ENCODE peak calls at places on chromosomes 12 and 14, in six cellular contexts. One of them, this sample, is unnamed.

GRCh38 chr12:64395739-64396138 is 5.2 kb upstream of the C12orf56 start:
- DNase-seq in HEK293T: no peak
- DNase-seq in IMR-90: peak
- DNase-seq in K562: no peak
- DNase-seq in HepG2: no peak
- DNase-seq in A549: no peak
- DNase-seq in this sample: no peak

GRCh38 chr12:110853856-110854255 is 7.1 kb downstream of the CCDC63 start:
- DNase-seq in HepG2: no peak
- DNase-seq in K562: no peak
- DNase-seq in HEK293T: no peak
- DNase-seq in IMR-90: no peak
- DNase-seq in A549: no peak
- DNase-seq in this sample: no peak

GRCh38 chr12:86697916-86698315 is 441.7 kb upstream of the MGAT4C start:
- DNase-seq in K562: no peak
- DNase-seq in A549: no peak
- DNase-seq in HepG2: no peak
- DNase-seq in IMR-90: no peak
- DNase-seq in HEK293T: no peak
- DNase-seq in this sample: no peak

GRCh38 chr14:104352493-104353220 is 214.3 kb downstream of the KIF26A start:
- DNase-seq in K562: no peak
- DNase-seq in A549: no peak
- DNase-seq in IMR-90: no peak
- DNase-seq in HepG2: no peak
- DNase-seq in HEK293T: no peak
- DNase-seq in this sample: no peak

GRCh38 chr12:24760162-24760561 is 188.7 kb downstream of the BCAT1 start:
- DNase-seq in K562: no peak
- DNase-seq in A549: no peak
- DNase-seq in IMR-90: no peak
- DNase-seq in HepG2: peak
- DNase-seq in HEK293T: no peak
- DNase-seq in this sample: no peak

GRCh38 chr12:93363854-93364297 is 13.8 kb upstream of the NUDT4 start:
- DNase-seq in IMR-90: no peak
- DNase-seq in A549: no peak
- DNase-seq in HEK293T: no peak
- DNase-seq in HepG2: no peak
- DNase-seq in K562: no peak
- DNase-seq in this sample: no peak

GRCh38 chr14:92586966-92587365 is 73.4 kb downstream of the RIN3 start:
- DNase-seq in IMR-90: no peak
- DNase-seq in A549: no peak
- DNase-seq in HepG2: no peak
- DNase-seq in HEK293T: no peak
- DNase-seq in K562: no peak
- DNase-seq in this sample: no peak

GRCh38 chr14:68691031-68691864 is 101.6 kb downstream of the ZFP36L1 start:
- DNase-seq in A549: no peak
- DNase-seq in IMR-90: no peak
- DNase-seq in HepG2: no peak
- DNase-seq in HEK293T: no peak
- DNase-seq in K562: peak
- DNase-seq in this sample: no peak

GRCh38 chr12:92032101-92032500 is 113.5 kb downstream of the BTG1 start:
- DNase-seq in A549: no peak
- DNase-seq in HEK293T: no peak
- DNase-seq in K562: no peak
- DNase-seq in HepG2: no peak
- DNase-seq in IMR-90: no peak
- DNase-seq in this sample: no peak

GRCh38 chr14:52054678-52055077 is 14.2 kb downstream of the NID2 start:
- DNase-seq in HEK293T: no peak
- DNase-seq in K562: no peak
- DNase-seq in IMR-90: no peak
- DNase-seq in HepG2: no peak
- DNase-seq in A549: no peak
- DNase-seq in this sample: no peak

GRCh38 chr14:22945642-22946041 is 11.2 kb downstream of the HAUS4 start:
- DNase-seq in A549: no peak
- DNase-seq in K562: no peak
- DNase-seq in HepG2: no peak
- DNase-seq in IMR-90: no peak
- DNase-seq in HEK293T: no peak
- DNase-seq in this sample: no peak

GRCh38 chr12:78392918-78393317 is 471.7 kb upstream of the SYT1 start:
- DNase-seq in K562: no peak
- DNase-seq in A549: no peak
- DNase-seq in HEK293T: no peak
- DNase-seq in IMR-90: peak
- DNase-seq in HepG2: no peak
- DNase-seq in this sample: no peak

GRCh38 chr14:101031721-101032120 is 128.2 kb upstream of the RTL1 start:
- DNase-seq in HEK293T: no peak
- DNase-seq in A549: no peak
- DNase-seq in IMR-90: no peak
- DNase-seq in K562: no peak
- DNase-seq in HepG2: no peak
- DNase-seq in this sample: no peak

GRCh38 chr14:35506927-35507326 is 27.0 kb upstream of the INSM2 start:
- DNase-seq in K562: no peak
- DNase-seq in HepG2: no peak
- DNase-seq in A549: no peak
- DNase-seq in HEK293T: no peak
- DNase-seq in IMR-90: peak
- DNase-seq in this sample: no peak

GRCh38 chr14:32203928-32204357 is 874 bp upstream of the RNU6-8 start:
- DNase-seq in A549: no peak
- DNase-seq in K562: no peak
- DNase-seq in HepG2: peak
- DNase-seq in HEK293T: no peak
- DNase-seq in IMR-90: no peak
- DNase-seq in this sample: no peak

GRCh38 chr12:108273217-108273616 is 65.9 kb downstream of the CMKLR1 start:
- DNase-seq in IMR-90: no peak
- DNase-seq in K562: no peak
- DNase-seq in A549: no peak
- DNase-seq in HEK293T: no peak
- DNase-seq in HepG2: no peak
- DNase-seq in this sample: no peak

GRCh38 chr14:50605776-50606175 is 45.8 kb downstream of the ATL1 start:
- DNase-seq in HepG2: no peak
- DNase-seq in K562: no peak
- DNase-seq in HEK293T: no peak
- DNase-seq in A549: no peak
- DNase-seq in IMR-90: peak
- DNase-seq in this sample: no peak

GRCh38 chr14:104744484-104744883 is 8.5 kb upstream of the SIVA1 start:
- DNase-seq in A549: no peak
- DNase-seq in HepG2: no peak
- DNase-seq in IMR-90: no peak
- DNase-seq in HEK293T: no peak
- DNase-seq in K562: no peak
- DNase-seq in this sample: no peak

GRCh38 chr12:131091413-131091975 is 137.8 kb downstream of the ADGRD1 start:
- DNase-seq in IMR-90: no peak
- DNase-seq in HepG2: no peak
- DNase-seq in A549: no peak
- DNase-seq in K562: no peak
- DNase-seq in HEK293T: no peak
- DNase-seq in this sample: peak

GRCh38 chr12:65825323-65825572 is 965 bp downstream of the HMGA2 start:
- DNase-seq in HepG2: no peak
- DNase-seq in K562: no peak
- DNase-seq in A549: no peak
- DNase-seq in HEK293T: no peak
- DNase-seq in IMR-90: no peak
- DNase-seq in this sample: no peak

GRCh38 chr14:95310635-95311380 is 8.9 kb downstream of the CLMN start:
- DNase-seq in K562: no peak
- DNase-seq in HEK293T: no peak
- DNase-seq in IMR-90: no peak
- DNase-seq in HepG2: no peak
- DNase-seq in A549: no peak
- DNase-seq in this sample: no peak

GRCh38 chr12:102300824-102301461 is 103.3 kb upstream of the PMCH start:
- DNase-seq in K562: peak
- DNase-seq in A549: peak
- DNase-seq in HepG2: peak
- DNase-seq in IMR-90: peak
- DNase-seq in HEK293T: peak
- DNase-seq in this sample: peak

DNA sequence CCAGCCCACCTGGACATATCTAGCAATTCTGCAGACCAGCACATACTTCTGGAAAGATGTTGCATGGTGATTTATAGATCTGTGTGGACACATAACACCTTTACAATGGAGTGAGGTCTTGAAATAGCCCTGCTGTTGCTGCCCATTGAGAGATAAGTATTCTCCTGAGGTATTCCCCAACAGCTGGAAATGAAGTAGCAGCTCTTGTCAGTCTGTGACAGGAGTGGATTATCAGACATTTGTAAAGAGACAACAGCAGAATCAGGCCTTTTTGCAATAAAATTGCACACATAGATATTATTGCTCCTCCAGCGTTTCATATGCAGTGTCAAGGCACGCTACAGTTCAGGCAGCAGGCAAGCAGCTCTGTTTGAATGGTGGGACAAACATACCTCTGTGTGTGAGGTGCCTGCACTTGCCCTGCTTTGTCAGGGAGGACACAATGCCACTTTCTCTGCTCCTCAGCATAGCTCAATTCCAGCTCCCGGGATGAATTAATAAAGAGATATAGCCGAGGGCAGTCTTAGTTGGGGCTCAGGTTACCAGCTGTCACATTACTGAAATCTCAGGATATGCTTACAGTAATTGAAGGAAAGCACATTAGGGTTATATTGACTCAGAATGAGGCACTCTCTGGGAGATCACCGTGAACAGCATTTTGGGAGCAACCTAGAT is 49.4 kb downstream of the BICD1 start:
- DNase-seq in HepG2: no peak
- DNase-seq in HEK293T: peak
- DNase-seq in IMR-90: no peak
- DNase-seq in A549: no peak
- DNase-seq in K562: no peak
- DNase-seq in this sample: no peak
- TF ChIP-seq BHLHE40 in HepG2: no peak
- TF ChIP-seq BHLHE40 in HEK293T: no peak
- TF ChIP-seq BHLHE40 in IMR-90: no peak
- TF ChIP-seq BHLHE40 in A549: no peak
- TF ChIP-seq BHLHE40 in K562: no peak
- TF ChIP-seq BHLHE40 in this sample: no peak

DNA sequence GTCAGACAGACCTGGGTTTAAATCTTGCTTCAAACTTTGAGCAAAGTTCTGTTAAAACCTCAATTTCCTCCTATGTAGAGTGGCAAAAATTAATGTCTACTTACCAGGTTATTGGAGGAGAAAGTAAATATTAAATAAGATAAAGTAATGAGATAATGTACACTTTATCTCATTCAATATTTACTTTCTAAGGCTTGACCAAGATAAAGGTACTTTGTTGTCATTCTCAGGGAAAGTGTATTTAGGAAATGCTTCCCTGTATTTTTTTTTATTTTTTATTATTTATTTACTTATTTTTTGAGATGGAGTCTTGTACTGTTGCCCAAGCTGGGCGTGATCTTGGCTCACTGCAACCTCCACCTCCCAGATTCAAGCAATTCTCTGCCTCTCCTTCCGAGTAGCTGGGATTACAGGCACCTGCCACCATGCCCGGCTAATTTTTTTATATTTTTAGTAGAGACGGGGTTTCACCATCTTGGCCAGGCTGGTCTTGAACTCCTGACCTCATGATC is 4.7 kb downstream of the FAM161B start:
- DNase-seq in HepG2: no peak
- DNase-seq in A549: no peak
- DNase-seq in IMR-90: no peak
- DNase-seq in HEK293T: no peak
- DNase-seq in K562: no peak
- DNase-seq in this sample: no peak
- TF ChIP-seq BHLHE40 in HepG2: no peak
- TF ChIP-seq BHLHE40 in A549: no peak
- TF ChIP-seq BHLHE40 in IMR-90: no peak
- TF ChIP-seq BHLHE40 in HEK293T: no peak
- TF ChIP-seq BHLHE40 in K562: no peak
- TF ChIP-seq BHLHE40 in this sample: no peak

GRCh38 chr12:47041327-47041726 is 38.1 kb upstream of the PCED1B start:
- DNase-seq in HEK293T: no peak
- DNase-seq in A549: no peak
- DNase-seq in K562: no peak
- DNase-seq in HepG2: no peak
- DNase-seq in IMR-90: no peak
- DNase-seq in this sample: no peak

GRCh38 chr12:47039079-47039478 is 40.3 kb upstream of the PCED1B start:
- DNase-seq in HepG2: no peak
- DNase-seq in A549: no peak
- DNase-seq in K562: no peak
- DNase-seq in IMR-90: no peak
- DNase-seq in HEK293T: no peak
- DNase-seq in this sample: no peak

GRCh38 chr12:47039756-47040155 is 39.7 kb upstream of the PCED1B start:
- DNase-seq in K562: no peak
- DNase-seq in A549: no peak
- DNase-seq in IMR-90: no peak
- DNase-seq in HepG2: no peak
- DNase-seq in HEK293T: no peak
- DNase-seq in this sample: no peak

GRCh38 chr12:47035459-47035858 is 44.0 kb upstream of the PCED1B start:
- DNase-seq in A549: no peak
- DNase-seq in HepG2: no peak
- DNase-seq in HEK293T: no peak
- DNase-seq in IMR-90: no peak
- DNase-seq in K562: no peak
- DNase-seq in this sample: no peak

DNA sequence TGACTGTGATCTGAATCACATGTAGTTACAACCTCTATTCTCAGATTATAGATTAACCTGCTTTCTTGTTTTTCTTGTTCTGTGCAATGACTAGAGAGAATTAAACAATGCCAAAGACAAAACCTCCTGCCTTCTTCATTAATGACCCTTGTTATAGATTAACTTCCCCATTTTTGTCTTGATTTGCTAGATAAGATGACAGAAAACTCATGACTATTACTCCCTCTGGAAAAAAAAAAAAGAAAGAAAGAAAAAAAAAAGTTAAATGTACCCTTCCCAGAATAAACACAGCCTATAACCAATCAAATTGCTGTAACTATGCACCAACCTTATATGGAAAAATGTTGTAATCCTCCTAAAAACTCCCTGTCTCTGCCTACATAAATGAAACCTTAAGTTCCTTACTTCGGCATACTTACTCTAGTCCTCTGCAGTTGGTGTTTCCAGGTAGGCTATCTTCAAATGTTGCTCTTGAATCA is 41.1 kb upstream of the PCED1B start:
- DNase-seq in A549: peak
- DNase-seq in HepG2: no peak
- DNase-seq in IMR-90: peak
- DNase-seq in HEK293T: no peak
- DNase-seq in K562: no peak
- DNase-seq in this sample: no peak
- TF ChIP-seq BHLHE40 in A549: no peak
- TF ChIP-seq BHLHE40 in HepG2: no peak
- TF ChIP-seq BHLHE40 in IMR-90: no peak
- TF ChIP-seq BHLHE40 in HEK293T: no peak
- TF ChIP-seq BHLHE40 in K562: no peak
- TF ChIP-seq BHLHE40 in this sample: no peak

GRCh38 chr14:66008631-66009030 is 477.5 kb upstream of the CCDC196 start:
- DNase-seq in HepG2: no peak
- DNase-seq in K562: no peak
- DNase-seq in A549: no peak
- DNase-seq in HEK293T: no peak
- DNase-seq in IMR-90: no peak
- DNase-seq in this sample: no peak
- TF ChIP-seq BHLHE40 in HepG2: no peak
- TF ChIP-seq BHLHE40 in K562: no peak
- TF ChIP-seq BHLHE40 in A549: no peak
- TF ChIP-seq BHLHE40 in HEK293T: no peak
- TF ChIP-seq BHLHE40 in IMR-90: no peak
- TF ChIP-seq BHLHE40 in this sample: no peak

This sample was measured in GM12878.